ENCODE peak calls at places on chromosome 21, in ten cellular contexts. One of them, this sample, is unnamed.

GRCh38 chr21:38942617-38943245 is 137.0 kb downstream of the ETS2 start:
- DNase-seq in T-cell: no peak
- DNase-seq in erythroblast: no peak
- DNase-seq in cardiac fibroblast: no peak
- DNase-seq in stimulated activated CD4-positive, alpha-beta T cell treated with anti-CD3 and anti-CD28 coated beads, Interleukin-1b, Interleukin-23, amount 100 ng/mL, for 24 hours: no peak
- DNase-seq in NAMALWA: no peak
- DNase-seq in stimulated activated effector memory CD8-positive, alpha-beta T cell treated with anti-CD3 and anti-CD28 coated beads, Interleukin-12 subunit alpha, Interleukin-12 subunit beta, amount 100 ng/mL, for 72 hours: no peak
- DNase-seq in GOT3: no peak
- DNase-seq in NCI-H1105: no peak
- DNase-seq in uterus: no peak
- DNase-seq in this sample: no peak

GRCh38 chr21:45867671-45868081 is 113.9 kb upstream of the COL6A1 start:
- DNase-seq in T-cell: no peak
- DNase-seq in erythroblast: no peak
- DNase-seq in cardiac fibroblast: no peak
- DNase-seq in stimulated activated CD4-positive, alpha-beta T cell treated with anti-CD3 and anti-CD28 coated beads, Interleukin-1b, Interleukin-23, amount 100 ng/mL, for 24 hours: no peak
- DNase-seq in NAMALWA: no peak
- DNase-seq in stimulated activated effector memory CD8-positive, alpha-beta T cell treated with anti-CD3 and anti-CD28 coated beads, Interleukin-12 subunit alpha, Interleukin-12 subunit beta, amount 100 ng/mL, for 72 hours: no peak
- DNase-seq in GOT3: no peak
- DNase-seq in NCI-H1105: no peak
- DNase-seq in uterus: no peak
- DNase-seq in this sample: no peak

GRCh38 chr21:34989337-34990151 is 59.6 kb downstream of the RUNX1 start:
- DNase-seq in T-cell: no peak
- DNase-seq in erythroblast: no peak
- DNase-seq in cardiac fibroblast: no peak
- DNase-seq in stimulated activated CD4-positive, alpha-beta T cell treated with anti-CD3 and anti-CD28 coated beads, Interleukin-1b, Interleukin-23, amount 100 ng/mL, for 24 hours: peak
- DNase-seq in NAMALWA: no peak
- DNase-seq in stimulated activated effector memory CD8-positive, alpha-beta T cell treated with anti-CD3 and anti-CD28 coated beads, Interleukin-12 subunit alpha, Interleukin-12 subunit beta, amount 100 ng/mL, for 72 hours: peak
- DNase-seq in GOT3: peak
- DNase-seq in NCI-H1105: no peak
- DNase-seq in uterus: no peak
- DNase-seq in this sample: no peak

GRCh38 chr21:38759286-38759872 is 46.4 kb upstream of the ETS2 start:
- DNase-seq in T-cell: no peak
- DNase-seq in erythroblast: no peak
- DNase-seq in cardiac fibroblast: peak
- DNase-seq in stimulated activated CD4-positive, alpha-beta T cell treated with anti-CD3 and anti-CD28 coated beads, Interleukin-1b, Interleukin-23, amount 100 ng/mL, for 24 hours: no peak
- DNase-seq in NAMALWA: no peak
- DNase-seq in stimulated activated effector memory CD8-positive, alpha-beta T cell treated with anti-CD3 and anti-CD28 coated beads, Interleukin-12 subunit alpha, Interleukin-12 subunit beta, amount 100 ng/mL, for 72 hours: no peak
- DNase-seq in GOT3: no peak
- DNase-seq in NCI-H1105: no peak
- DNase-seq in uterus: no peak
- DNase-seq in this sample: no peak

GRCh38 chr21:34926784-34927548 is 122.1 kb downstream of the RUNX1 start:
- DNase-seq in T-cell: no peak
- DNase-seq in erythroblast: no peak
- DNase-seq in cardiac fibroblast: peak
- DNase-seq in stimulated activated CD4-positive, alpha-beta T cell treated with anti-CD3 and anti-CD28 coated beads, Interleukin-1b, Interleukin-23, amount 100 ng/mL, for 24 hours: no peak
- DNase-seq in NAMALWA: no peak
- DNase-seq in stimulated activated effector memory CD8-positive, alpha-beta T cell treated with anti-CD3 and anti-CD28 coated beads, Interleukin-12 subunit alpha, Interleukin-12 subunit beta, amount 100 ng/mL, for 72 hours: no peak
- DNase-seq in GOT3: no peak
- DNase-seq in NCI-H1105: no peak
- DNase-seq in uterus: no peak
- DNase-seq in this sample: no peak

GRCh38 chr21:44428281-44428942 is 26.9 kb upstream of the LRRC3 start:
- DNase-seq in T-cell: peak
- DNase-seq in erythroblast: peak
- DNase-seq in cardiac fibroblast: no peak
- DNase-seq in stimulated activated CD4-positive, alpha-beta T cell treated with anti-CD3 and anti-CD28 coated beads, Interleukin-1b, Interleukin-23, amount 100 ng/mL, for 24 hours: no peak
- DNase-seq in NAMALWA: peak
- DNase-seq in stimulated activated effector memory CD8-positive, alpha-beta T cell treated with anti-CD3 and anti-CD28 coated beads, Interleukin-12 subunit alpha, Interleukin-12 subunit beta, amount 100 ng/mL, for 72 hours: peak
- DNase-seq in GOT3: no peak
- DNase-seq in NCI-H1105: no peak
- DNase-seq in uterus: no peak
- DNase-seq in this sample: no peak

GRCh38 chr21:45467221-45467779 is 62.3 kb downstream of the COL18A1 start:
- DNase-seq in T-cell: no peak
- DNase-seq in erythroblast: no peak
- DNase-seq in cardiac fibroblast: no peak
- DNase-seq in stimulated activated CD4-positive, alpha-beta T cell treated with anti-CD3 and anti-CD28 coated beads, Interleukin-1b, Interleukin-23, amount 100 ng/mL, for 24 hours: no peak
- DNase-seq in NAMALWA: no peak
- DNase-seq in stimulated activated effector memory CD8-positive, alpha-beta T cell treated with anti-CD3 and anti-CD28 coated beads, Interleukin-12 subunit alpha, Interleukin-12 subunit beta, amount 100 ng/mL, for 72 hours: no peak
- DNase-seq in GOT3: no peak
- DNase-seq in NCI-H1105: no peak
- DNase-seq in uterus: no peak
- DNase-seq in this sample: no peak

GRCh38 chr21:31334648-31335121 is 9.4 kb downstream of the TIAM1 start:
- DNase-seq in T-cell: no peak
- DNase-seq in erythroblast: no peak
- DNase-seq in cardiac fibroblast: no peak
- DNase-seq in stimulated activated CD4-positive, alpha-beta T cell treated with anti-CD3 and anti-CD28 coated beads, Interleukin-1b, Interleukin-23, amount 100 ng/mL, for 24 hours: no peak
- DNase-seq in NAMALWA: no peak
- DNase-seq in stimulated activated effector memory CD8-positive, alpha-beta T cell treated with anti-CD3 and anti-CD28 coated beads, Interleukin-12 subunit alpha, Interleukin-12 subunit beta, amount 100 ng/mL, for 72 hours: no peak
- DNase-seq in GOT3: no peak
- DNase-seq in NCI-H1105: peak
- DNase-seq in uterus: no peak
- DNase-seq in this sample: no peak

GRCh38 chr21:19853709-19854575 is 1144.3 kb upstream of the NCAM2 start:
- DNase-seq in T-cell: no peak
- DNase-seq in erythroblast: peak
- DNase-seq in cardiac fibroblast: no peak
- DNase-seq in stimulated activated CD4-positive, alpha-beta T cell treated with anti-CD3 and anti-CD28 coated beads, Interleukin-1b, Interleukin-23, amount 100 ng/mL, for 24 hours: no peak
- DNase-seq in NAMALWA: no peak
- DNase-seq in stimulated activated effector memory CD8-positive, alpha-beta T cell treated with anti-CD3 and anti-CD28 coated beads, Interleukin-12 subunit alpha, Interleukin-12 subunit beta, amount 100 ng/mL, for 72 hours: no peak
- DNase-seq in GOT3: no peak
- DNase-seq in NCI-H1105: peak
- DNase-seq in uterus: no peak
- DNase-seq in this sample: no peak

GRCh38 chr21:45149021-45149420 is 74.6 kb downstream of the ADARB1 start:
- DNase-seq in T-cell: no peak
- DNase-seq in erythroblast: no peak
- DNase-seq in cardiac fibroblast: no peak
- DNase-seq in stimulated activated CD4-positive, alpha-beta T cell treated with anti-CD3 and anti-CD28 coated beads, Interleukin-1b, Interleukin-23, amount 100 ng/mL, for 24 hours: no peak
- DNase-seq in NAMALWA: no peak
- DNase-seq in stimulated activated effector memory CD8-positive, alpha-beta T cell treated with anti-CD3 and anti-CD28 coated beads, Interleukin-12 subunit alpha, Interleukin-12 subunit beta, amount 100 ng/mL, for 72 hours: no peak
- DNase-seq in GOT3: no peak
- DNase-seq in NCI-H1105: no peak
- DNase-seq in uterus: no peak
- DNase-seq in this sample: no peak

GRCh38 chr21:45308211-45309068 is 20.7 kb upstream of the POFUT2 start:
- DNase-seq in T-cell: no peak
- DNase-seq in erythroblast: no peak
- DNase-seq in cardiac fibroblast: peak
- DNase-seq in stimulated activated CD4-positive, alpha-beta T cell treated with anti-CD3 and anti-CD28 coated beads, Interleukin-1b, Interleukin-23, amount 100 ng/mL, for 24 hours: no peak
- DNase-seq in NAMALWA: no peak
- DNase-seq in stimulated activated effector memory CD8-positive, alpha-beta T cell treated with anti-CD3 and anti-CD28 coated beads, Interleukin-12 subunit alpha, Interleukin-12 subunit beta, amount 100 ng/mL, for 72 hours: no peak
- DNase-seq in GOT3: no peak
- DNase-seq in NCI-H1105: no peak
- DNase-seq in uterus: peak
- DNase-seq in this sample: no peak

GRCh38 chr21:27146268-27146667 is 179.4 kb upstream of the ADAMTS5 start:
- DNase-seq in T-cell: no peak
- DNase-seq in erythroblast: no peak
- DNase-seq in cardiac fibroblast: no peak
- DNase-seq in stimulated activated CD4-positive, alpha-beta T cell treated with anti-CD3 and anti-CD28 coated beads, Interleukin-1b, Interleukin-23, amount 100 ng/mL, for 24 hours: no peak
- DNase-seq in NAMALWA: no peak
- DNase-seq in stimulated activated effector memory CD8-positive, alpha-beta T cell treated with anti-CD3 and anti-CD28 coated beads, Interleukin-12 subunit alpha, Interleukin-12 subunit beta, amount 100 ng/mL, for 72 hours: no peak
- DNase-seq in GOT3: no peak
- DNase-seq in NCI-H1105: no peak
- DNase-seq in uterus: no peak
- DNase-seq in this sample: no peak

GRCh38 chr21:27475363-27475955 is 508.6 kb upstream of the ADAMTS5 start:
- DNase-seq in T-cell: no peak
- DNase-seq in erythroblast: no peak
- DNase-seq in cardiac fibroblast: no peak
- DNase-seq in stimulated activated CD4-positive, alpha-beta T cell treated with anti-CD3 and anti-CD28 coated beads, Interleukin-1b, Interleukin-23, amount 100 ng/mL, for 24 hours: no peak
- DNase-seq in NAMALWA: no peak
- DNase-seq in stimulated activated effector memory CD8-positive, alpha-beta T cell treated with anti-CD3 and anti-CD28 coated beads, Interleukin-12 subunit alpha, Interleukin-12 subunit beta, amount 100 ng/mL, for 72 hours: no peak
- DNase-seq in GOT3: no peak
- DNase-seq in NCI-H1105: no peak
- DNase-seq in uterus: no peak
- DNase-seq in this sample: no peak

GRCh38 chr21:38428211-38428610 is 70.1 kb downstream of the ERG start:
- DNase-seq in T-cell: no peak
- DNase-seq in erythroblast: no peak
- DNase-seq in cardiac fibroblast: no peak
- DNase-seq in stimulated activated CD4-positive, alpha-beta T cell treated with anti-CD3 and anti-CD28 coated beads, Interleukin-1b, Interleukin-23, amount 100 ng/mL, for 24 hours: no peak
- DNase-seq in NAMALWA: no peak
- DNase-seq in stimulated activated effector memory CD8-positive, alpha-beta T cell treated with anti-CD3 and anti-CD28 coated beads, Interleukin-12 subunit alpha, Interleukin-12 subunit beta, amount 100 ng/mL, for 72 hours: no peak
- DNase-seq in GOT3: no peak
- DNase-seq in NCI-H1105: no peak
- DNase-seq in uterus: no peak
- DNase-seq in this sample: no peak

GRCh38 chr21:34904526-34905298 is 144.4 kb downstream of the RUNX1 start:
- DNase-seq in T-cell: no peak
- DNase-seq in erythroblast: no peak
- DNase-seq in cardiac fibroblast: no peak
- DNase-seq in stimulated activated CD4-positive, alpha-beta T cell treated with anti-CD3 and anti-CD28 coated beads, Interleukin-1b, Interleukin-23, amount 100 ng/mL, for 24 hours: no peak
- DNase-seq in NAMALWA: no peak
- DNase-seq in stimulated activated effector memory CD8-positive, alpha-beta T cell treated with anti-CD3 and anti-CD28 coated beads, Interleukin-12 subunit alpha, Interleukin-12 subunit beta, amount 100 ng/mL, for 72 hours: peak
- DNase-seq in GOT3: no peak
- DNase-seq in NCI-H1105: no peak
- DNase-seq in uterus: no peak
- DNase-seq in this sample: no peak

GRCh38 chr21:28333455-28334108 is 659.1 kb downstream of the LTN1 start:
- DNase-seq in T-cell: no peak
- DNase-seq in erythroblast: no peak
- DNase-seq in cardiac fibroblast: peak
- DNase-seq in stimulated activated CD4-positive, alpha-beta T cell treated with anti-CD3 and anti-CD28 coated beads, Interleukin-1b, Interleukin-23, amount 100 ng/mL, for 24 hours: no peak
- DNase-seq in NAMALWA: no peak
- DNase-seq in stimulated activated effector memory CD8-positive, alpha-beta T cell treated with anti-CD3 and anti-CD28 coated beads, Interleukin-12 subunit alpha, Interleukin-12 subunit beta, amount 100 ng/mL, for 72 hours: no peak
- DNase-seq in GOT3: no peak
- DNase-seq in NCI-H1105: no peak
- DNase-seq in uterus: no peak
- DNase-seq in this sample: no peak

GRCh38 chr21:42067531-42068255 is 3.4 kb upstream of the UMODL1 start:
- DNase-seq in T-cell: no peak
- DNase-seq in erythroblast: no peak
- DNase-seq in cardiac fibroblast: no peak
- DNase-seq in stimulated activated CD4-positive, alpha-beta T cell treated with anti-CD3 and anti-CD28 coated beads, Interleukin-1b, Interleukin-23, amount 100 ng/mL, for 24 hours: no peak
- DNase-seq in NAMALWA: no peak
- DNase-seq in stimulated activated effector memory CD8-positive, alpha-beta T cell treated with anti-CD3 and anti-CD28 coated beads, Interleukin-12 subunit alpha, Interleukin-12 subunit beta, amount 100 ng/mL, for 72 hours: no peak
- DNase-seq in GOT3: no peak
- DNase-seq in NCI-H1105: no peak
- DNase-seq in uterus: no peak
- DNase-seq in this sample: no peak

GRCh38 chr21:26572668-26573381 is at the start of gene CYYR1:
- DNase-seq in T-cell: no peak
- DNase-seq in erythroblast: no peak
- DNase-seq in cardiac fibroblast: no peak
- DNase-seq in stimulated activated CD4-positive, alpha-beta T cell treated with anti-CD3 and anti-CD28 coated beads, Interleukin-1b, Interleukin-23, amount 100 ng/mL, for 24 hours: no peak
- DNase-seq in NAMALWA: no peak
- DNase-seq in stimulated activated effector memory CD8-positive, alpha-beta T cell treated with anti-CD3 and anti-CD28 coated beads, Interleukin-12 subunit alpha, Interleukin-12 subunit beta, amount 100 ng/mL, for 72 hours: no peak
- DNase-seq in GOT3: no peak
- DNase-seq in NCI-H1105: no peak
- DNase-seq in uterus: no peak
- DNase-seq in this sample: peak

GRCh38 chr21:37548521-37548981 is 182.0 kb downstream of the DYRK1A start:
- DNase-seq in T-cell: no peak
- DNase-seq in erythroblast: peak
- DNase-seq in cardiac fibroblast: no peak
- DNase-seq in stimulated activated CD4-positive, alpha-beta T cell treated with anti-CD3 and anti-CD28 coated beads, Interleukin-1b, Interleukin-23, amount 100 ng/mL, for 24 hours: no peak
- DNase-seq in NAMALWA: no peak
- DNase-seq in stimulated activated effector memory CD8-positive, alpha-beta T cell treated with anti-CD3 and anti-CD28 coated beads, Interleukin-12 subunit alpha, Interleukin-12 subunit beta, amount 100 ng/mL, for 72 hours: no peak
- DNase-seq in GOT3: no peak
- DNase-seq in NCI-H1105: no peak
- DNase-seq in uterus: no peak
- DNase-seq in this sample: no peak

GRCh38 chr21:37153935-37154350 is 80.9 kb downstream of the TTC3 start:
- DNase-seq in T-cell: no peak
- DNase-seq in erythroblast: no peak
- DNase-seq in cardiac fibroblast: peak
- DNase-seq in stimulated activated CD4-positive, alpha-beta T cell treated with anti-CD3 and anti-CD28 coated beads, Interleukin-1b, Interleukin-23, amount 100 ng/mL, for 24 hours: no peak
- DNase-seq in NAMALWA: no peak
- DNase-seq in stimulated activated effector memory CD8-positive, alpha-beta T cell treated with anti-CD3 and anti-CD28 coated beads, Interleukin-12 subunit alpha, Interleukin-12 subunit beta, amount 100 ng/mL, for 72 hours: no peak
- DNase-seq in GOT3: no peak
- DNase-seq in NCI-H1105: no peak
- DNase-seq in uterus: peak
- DNase-seq in this sample: peak

GRCh38 chr21:45017376-45017960 is 56.9 kb upstream of the ADARB1 start:
- DNase-seq in T-cell: no peak
- DNase-seq in erythroblast: no peak
- DNase-seq in cardiac fibroblast: no peak
- DNase-seq in stimulated activated CD4-positive, alpha-beta T cell treated with anti-CD3 and anti-CD28 coated beads, Interleukin-1b, Interleukin-23, amount 100 ng/mL, for 24 hours: no peak
- DNase-seq in NAMALWA: no peak
- DNase-seq in stimulated activated effector memory CD8-positive, alpha-beta T cell treated with anti-CD3 and anti-CD28 coated beads, Interleukin-12 subunit alpha, Interleukin-12 subunit beta, amount 100 ng/mL, for 72 hours: no peak
- DNase-seq in GOT3: no peak
- DNase-seq in NCI-H1105: no peak
- DNase-seq in uterus: peak
- DNase-seq in this sample: no peak

GRCh38 chr21:46561448-46562095 is 43.3 kb downstream of the S100B start:
- DNase-seq in T-cell: no peak
- DNase-seq in erythroblast: no peak
- DNase-seq in cardiac fibroblast: no peak
- DNase-seq in stimulated activated CD4-positive, alpha-beta T cell treated with anti-CD3 and anti-CD28 coated beads, Interleukin-1b, Interleukin-23, amount 100 ng/mL, for 24 hours: no peak
- DNase-seq in NAMALWA: no peak
- DNase-seq in stimulated activated effector memory CD8-positive, alpha-beta T cell treated with anti-CD3 and anti-CD28 coated beads, Interleukin-12 subunit alpha, Interleukin-12 subunit beta, amount 100 ng/mL, for 72 hours: no peak
- DNase-seq in GOT3: no peak
- DNase-seq in NCI-H1105: no peak
- DNase-seq in uterus: no peak
- DNase-seq in this sample: no peak

GRCh38 chr21:42373908-42374455 is 7.6 kb upstream of the TFF1 start:
- DNase-seq in T-cell: no peak
- DNase-seq in erythroblast: no peak
- DNase-seq in cardiac fibroblast: no peak
- DNase-seq in stimulated activated CD4-positive, alpha-beta T cell treated with anti-CD3 and anti-CD28 coated beads, Interleukin-1b, Interleukin-23, amount 100 ng/mL, for 24 hours: no peak
- DNase-seq in NAMALWA: no peak
- DNase-seq in stimulated activated effector memory CD8-positive, alpha-beta T cell treated with anti-CD3 and anti-CD28 coated beads, Interleukin-12 subunit alpha, Interleukin-12 subunit beta, amount 100 ng/mL, for 72 hours: no peak
- DNase-seq in GOT3: no peak
- DNase-seq in NCI-H1105: no peak
- DNase-seq in uterus: no peak
- DNase-seq in this sample: no peak

GRCh38 chr21:25872271-25872670 is 137.5 kb downstream of the GABPA start:
- DNase-seq in T-cell: no peak
- DNase-seq in erythroblast: no peak
- DNase-seq in cardiac fibroblast: no peak
- DNase-seq in stimulated activated CD4-positive, alpha-beta T cell treated with anti-CD3 and anti-CD28 coated beads, Interleukin-1b, Interleukin-23, amount 100 ng/mL, for 24 hours: no peak
- DNase-seq in NAMALWA: no peak
- DNase-seq in stimulated activated effector memory CD8-positive, alpha-beta T cell treated with anti-CD3 and anti-CD28 coated beads, Interleukin-12 subunit alpha, Interleukin-12 subunit beta, amount 100 ng/mL, for 72 hours: no peak
- DNase-seq in GOT3: no peak
- DNase-seq in NCI-H1105: no peak
- DNase-seq in uterus: no peak
- DNase-seq in this sample: no peak

GRCh38 chr21:14630556-14631069 is 84.5 kb upstream of the SAMSN1 start:
- DNase-seq in T-cell: no peak
- DNase-seq in erythroblast: peak
- DNase-seq in cardiac fibroblast: no peak
- DNase-seq in stimulated activated CD4-positive, alpha-beta T cell treated with anti-CD3 and anti-CD28 coated beads, Interleukin-1b, Interleukin-23, amount 100 ng/mL, for 24 hours: no peak
- DNase-seq in NAMALWA: no peak
- DNase-seq in stimulated activated effector memory CD8-positive, alpha-beta T cell treated with anti-CD3 and anti-CD28 coated beads, Interleukin-12 subunit alpha, Interleukin-12 subunit beta, amount 100 ng/mL, for 72 hours: no peak
- DNase-seq in GOT3: no peak
- DNase-seq in NCI-H1105: no peak
- DNase-seq in uterus: no peak
- DNase-seq in this sample: no peak

This sample was measured in adrenal gland.